ENCODE peak calls at places on chromosomes 3 and 15, in six cellular contexts. H is HCT116, M is left lung, Z is foreskin fibroblast, W is NCI-H1092, B is AG08395. K is an unnamed sample.

GRCh38 chr3:169661567-169662214 is 1.8 kb downstream of the MECOM start:
- DNase-seq in W (peak), B (peak), M (peak), Z (peak), H (no peak), K (peak)

GRCh38 chr3:161770532-161771386 is 274.2 kb downstream of the OTOL1 start:
- DNase-seq in W (no peak), Z (no peak), B (peak), M (no peak), H (no peak), K (no peak)

GRCh38 chr3:158765518-158766205 is 33.4 kb upstream of the RARRES1 start:
- DNase-seq in B (no peak), H (no peak), M (no peak), Z (no peak), W (no peak), K (no peak)

GRCh38 chr3:187212705-187213104 is 15.4 kb downstream of the RTP1 start:
- DNase-seq in B (peak), H (no peak), M (no peak), W (no peak), Z (no peak), K (no peak)

GRCh38 chr3:185409957-185410356 is 47.0 kb downstream of the MAP3K13 start:
- DNase-seq in M (no peak), W (no peak), B (no peak), H (no peak), Z (no peak), K (no peak)

GRCh38 chr3:183554377-183554776 is 1.1 kb downstream of the KLHL6 start:
- DNase-seq in W (no peak), Z (no peak), M (no peak), B (no peak), H (no peak), K (no peak)

GRCh38 chr3:72288955-72289707 is 504.2 kb upstream of the PROK2 start:
- DNase-seq in H (no peak), M (peak), W (no peak), Z (peak), B (peak), K (peak)

GRCh38 chr3:106428565-106428994 is 559.8 kb upstream of the CBLB start:
- DNase-seq in Z (peak), M (peak), W (no peak), B (peak), H (no peak), K (no peak)

GRCh38 chr3:178405456-178405970 is 130.7 kb upstream of the KCNMB2 start:
- DNase-seq in M (no peak), B (peak), W (no peak), Z (no peak), H (no peak), K (peak)

GRCh38 chr15:73385205-73385604 is 16.4 kb upstream of the HCN4 start:
- DNase-seq in Z (no peak), M (no peak), W (no peak), B (no peak), H (no peak), K (no peak)

GRCh38 chr3:13714251-13714916 is 165.5 kb downstream of the FBLN2 start:
- DNase-seq in W (no peak), M (peak), Z (no peak), H (no peak), B (no peak), K (no peak)

GRCh38 chr3:31240466-31240865 is 292.3 kb upstream of the STT3B start:
- DNase-seq in H (no peak), B (no peak), Z (no peak), W (no peak), M (no peak), K (no peak)

GRCh38 chr3:14224895-14225294 is 46.3 kb downstream of the LSM3 start:
- DNase-seq in W (no peak), Z (no peak), H (no peak), B (no peak), M (no peak), K (no peak)

GRCh38 chr15:98120561-98120960 is 160.1 kb downstream of the ARRDC4 start:
- DNase-seq in Z (peak), W (no peak), B (peak), M (no peak), H (no peak), K (no peak)

GRCh38 chr3:13338231-13338630 is 81.9 kb downstream of the NUP210 start:
- DNase-seq in B (no peak), Z (no peak), M (no peak), H (no peak), W (no peak), K (no peak)

GRCh38 chr15:99430881-99431401 is 134.8 kb upstream of the MEF2A start:
- DNase-seq in W (no peak), H (no peak), M (peak), Z (no peak), B (no peak), K (no peak)

GRCh38 chr3:73060302-73060723 is 1.1 kb upstream of the EBLN2 start:
- DNase-seq in H (no peak), B (peak), W (no peak), M (no peak), Z (peak), K (no peak)

GRCh38 chr15:24761704-24762302 is 86.2 kb downstream of the NPAP1 start:
- DNase-seq in B (peak), Z (no peak), M (no peak), H (no peak), W (no peak), K (no peak)

GRCh38 chr15:44676676-44677075 is 13.2 kb upstream of the SPG11 start:
- DNase-seq in W (no peak), B (no peak), Z (no peak), M (no peak), H (no peak), K (no peak)

GRCh38 chr15:99120050-99120777 is 15.3 kb downstream of the SYNM start:
- DNase-seq in M (peak), W (no peak), Z (no peak), H (no peak), B (no peak), K (no peak)

GRCh38 chr3:64104691-64105101 is 81.4 kb upstream of the PSMD6 start:
- DNase-seq in Z (no peak), H (no peak), M (no peak), B (no peak), W (no peak), K (no peak)

GRCh38 chr15:65818927-65819562 is 27.0 kb upstream of the DENND4A start:
- DNase-seq in M (no peak), H (no peak), W (no peak), B (no peak), Z (no peak), K (no peak)

GRCh38 chr15:98799461-98799971 is 151.2 kb downstream of the IGF1R start:
- DNase-seq in M (no peak), Z (no peak), H (no peak), B (peak), W (no peak), K (peak)

GRCh38 chr3:35739964-35740527 is 100.7 kb downstream of the ARPP21 start:
- DNase-seq in W (no peak), H (no peak), M (no peak), Z (no peak), B (no peak), K (no peak)

K was measured in NCI-H2227 treated with DMSO at 0.1 percent for 48 hours.